ENCODE peak calls at places on chromosomes 3 and 15, in six cellular contexts. F is psoas muscle, V is tibial artery, W is colonic mucosa, T is ovary, X is prostate gland. M is an unnamed sample. For H3K4me1, the result is how much of the 10 kb centered on the place peaks cover.

GRCh38 chr15:56866798-56867197 is 51.6 kb upstream of the TCF12 start:
- DNase-seq in F (no peak), V (no peak), W (no peak), T (no peak), X (no peak), M (no peak)

GRCh38 chr3:53254810-53255359 is 937 bp downstream of the TKT start:
- DNase-seq in F (peak), V (peak), W (peak), T (peak), X (peak), M (peak)

GRCh38 chr3:39126532-39127071 is 19.1 kb downstream of the TTC21A start:
- DNase-seq in F (no peak), V (no peak), W (peak), T (no peak), X (no peak), M (no peak)

GRCh38 chr3:119783883-119784282 is 2.0 kb downstream of the NR1I2 start:
- DNase-seq in F (no peak), V (no peak), W (no peak), T (no peak), X (no peak), M (peak)

GRCh38 chr15:74725845-74726773 is 781 bp upstream of the CYP1A1 start:
- DNase-seq in F (peak), V (peak), W (peak), T (peak), X (no peak), M (peak)

GRCh38 chr3:196400331-196400730 is 31.9 kb downstream of the UBXN7 start:
- DNase-seq in F (no peak), V (no peak), W (peak), T (no peak), X (no peak), M (no peak)

GRCh38 chr3:143627336-143627735 is 220.9 kb downstream of the SLC9A9 start:
- DNase-seq in F (no peak), V (no peak), W (no peak), T (no peak), X (no peak), M (no peak)

GRCh38 chr15:90716317-90716975 is 700 bp upstream of the BLM start:
- DNase-seq in F (no peak), V (no peak), W (no peak), T (no peak), X (no peak), M (no peak)

GRCh38 chr15:31235298-31236183 is 91.1 kb upstream of the KLF13 start:
- DNase-seq in F (no peak), V (no peak), W (no peak), T (peak), X (no peak), M (peak)

GRCh38 chr3:123733805-123734526 is 149.1 kb upstream of the HACD2 start:
- DNase-seq in F (no peak), V (no peak), W (no peak), T (no peak), X (no peak), M (no peak)

GRCh38 chr3:10286596-10287295 is 6.0 kb downstream of the GHRL start:
- DNase-seq in F (no peak), V (peak), W (no peak), T (no peak), X (peak), M (no peak)

GRCh38 chr3:53171827-53172505 is 11.0 kb downstream of the PRKCD start:
- DNase-seq in F (no peak), V (no peak), W (no peak), T (no peak), X (no peak), M (no peak)

GRCh38 chr3:37693791-37694194 is 167.9 kb upstream of the CTDSPL start:
- DNase-seq in F (no peak), V (no peak), W (no peak), T (no peak), X (no peak), M (no peak)

GRCh38 chr3:29137601-29138000 is 143.3 kb upstream of the RBMS3 start:
- DNase-seq in F (no peak), V (no peak), W (no peak), T (no peak), X (no peak), M (no peak)

GRCh38 chr3:126758019-126758418 is 54.0 kb downstream of the CHCHD6 start:
- DNase-seq in F (no peak), V (no peak), W (no peak), T (no peak), X (no peak), M (no peak)

GRCh38 chr15:75104804-75105557 is 81.6 kb downstream of the PPCDC start:
- DNase-seq in F (no peak), V (peak), W (peak), T (no peak), X (no peak), M (no peak)

GRCh38 chr15:40930430-40931299 is 1.5 kb downstream of the DLL4 start:
- DNase-seq in F (peak), V (no peak), W (peak), T (no peak), X (no peak), M (no peak)

GRCh38 chr3:68057637-68058320 is 403.4 kb upstream of the SUCLG2 start:
- DNase-seq in F (no peak), V (no peak), W (no peak), T (no peak), X (no peak), M (no peak)

GRCh38 chr3:141738636-141739363 is 702 bp downstream of the RNF7 start:
- DNase-seq in F (no peak), V (no peak), W (peak), T (no peak), X (peak), M (no peak)

GRCh38 chr15:29072444-29072843 is 186.7 kb downstream of the APBA2 start:
- DNase-seq in F (no peak), V (no peak), W (no peak), T (no peak), X (no peak), M (no peak)

GRCh38 chr3:101902041-101902440 is 52.7 kb downstream of the NFKBIZ start:
- DNase-seq in F (no peak), V (no peak), W (no peak), T (no peak), X (no peak), M (no peak)

GRCh38 chr3:79724206-79724605 is 43.6 kb downstream of the ROBO1 start:
- DNase-seq in F (no peak), V (no peak), W (no peak), T (no peak), X (no peak), M (no peak)

GRCh38 chr3:101521251-101521701 is 8.3 kb upstream of the SENP7 start:
- DNase-seq in F (no peak), V (no peak), W (no peak), T (no peak), X (no peak), M (no peak)

GRCh38 chr3:56620371-56620770 is 62.7 kb downstream of the TASOR start:
- DNase-seq in F (no peak), V (no peak), W (no peak), T (no peak), X (no peak), M (no peak)

GRCh38 chr3:127808197-127808596 is 14.1 kb downstream of the MGLL start:
- DNase-seq in F (no peak), V (no peak), W (no peak), T (no peak), X (no peak), M (no peak)

GRCh38 chr3:124562769-124563168 is 167.5 kb upstream of the UMPS start:
- DNase-seq in F (no peak), V (no peak), W (no peak), T (no peak), X (no peak), M (no peak)

GRCh38 chr15:89936051-89936792 is 23.5 kb upstream of the ARPIN start:
- DNase-seq in F (no peak), V (no peak), W (no peak), T (no peak), X (no peak), M (no peak)

GRCh38 chr15:64683378-64683777 is 92.0 kb downstream of the RBPMS2 start:
- DNase-seq in F (no peak), V (no peak), W (no peak), T (no peak), X (no peak), M (no peak)

DNA sequence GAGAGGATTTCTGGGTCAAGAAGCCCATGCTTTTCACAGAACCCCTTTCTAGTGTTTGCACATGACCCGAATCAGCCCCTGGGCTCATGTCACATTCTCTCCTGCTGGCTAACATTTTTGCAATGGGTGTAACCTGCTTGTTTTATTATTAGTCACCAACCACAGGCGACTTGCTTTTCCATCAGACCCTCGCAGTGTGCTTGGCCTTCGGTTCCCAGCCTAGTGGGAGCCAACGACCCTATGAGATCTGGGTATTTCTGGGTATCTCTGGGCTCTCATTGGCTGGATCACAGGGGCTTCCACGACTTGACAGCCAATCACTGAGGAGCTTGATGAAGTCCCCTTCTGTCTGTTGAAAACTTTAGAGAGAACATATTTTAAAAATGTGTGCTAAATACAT is 11.0 kb upstream of the FBLN2 start:
- DNase-seq in F (peak), V (peak), W (no peak), T (no peak), X (no peak), M (no peak)
- H3K4me1 ChIP-seq in F (under half), V (under half), W (under half), T (under half), X (under half), M (under half)

DNA sequence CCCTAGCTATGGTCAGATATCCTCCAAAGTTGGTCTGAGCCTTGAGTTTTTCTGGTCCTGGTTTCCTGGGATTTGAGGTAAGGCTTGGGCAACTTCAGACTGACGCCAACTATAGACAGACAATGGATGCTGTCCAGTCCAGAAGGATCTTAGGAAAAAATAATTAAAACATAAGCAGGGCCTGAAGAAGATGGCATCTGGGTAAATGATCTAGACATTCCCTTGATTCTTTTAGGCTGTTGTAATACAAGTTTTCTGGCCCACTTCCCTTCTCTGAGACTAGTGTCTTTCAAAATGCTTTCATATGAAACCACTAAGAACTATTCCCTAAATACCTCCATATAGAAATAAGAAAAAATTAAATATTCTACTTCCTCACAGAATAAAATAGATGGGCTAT is 47.6 kb upstream of the PLXND1 start:
- DNase-seq in F (no peak), V (no peak), W (no peak), T (no peak), X (no peak), M (no peak)
- H3K27ac ChIP-seq in F (peak), V (no peak), W (no peak), T (no peak), X (no peak), M (no peak)

DNA sequence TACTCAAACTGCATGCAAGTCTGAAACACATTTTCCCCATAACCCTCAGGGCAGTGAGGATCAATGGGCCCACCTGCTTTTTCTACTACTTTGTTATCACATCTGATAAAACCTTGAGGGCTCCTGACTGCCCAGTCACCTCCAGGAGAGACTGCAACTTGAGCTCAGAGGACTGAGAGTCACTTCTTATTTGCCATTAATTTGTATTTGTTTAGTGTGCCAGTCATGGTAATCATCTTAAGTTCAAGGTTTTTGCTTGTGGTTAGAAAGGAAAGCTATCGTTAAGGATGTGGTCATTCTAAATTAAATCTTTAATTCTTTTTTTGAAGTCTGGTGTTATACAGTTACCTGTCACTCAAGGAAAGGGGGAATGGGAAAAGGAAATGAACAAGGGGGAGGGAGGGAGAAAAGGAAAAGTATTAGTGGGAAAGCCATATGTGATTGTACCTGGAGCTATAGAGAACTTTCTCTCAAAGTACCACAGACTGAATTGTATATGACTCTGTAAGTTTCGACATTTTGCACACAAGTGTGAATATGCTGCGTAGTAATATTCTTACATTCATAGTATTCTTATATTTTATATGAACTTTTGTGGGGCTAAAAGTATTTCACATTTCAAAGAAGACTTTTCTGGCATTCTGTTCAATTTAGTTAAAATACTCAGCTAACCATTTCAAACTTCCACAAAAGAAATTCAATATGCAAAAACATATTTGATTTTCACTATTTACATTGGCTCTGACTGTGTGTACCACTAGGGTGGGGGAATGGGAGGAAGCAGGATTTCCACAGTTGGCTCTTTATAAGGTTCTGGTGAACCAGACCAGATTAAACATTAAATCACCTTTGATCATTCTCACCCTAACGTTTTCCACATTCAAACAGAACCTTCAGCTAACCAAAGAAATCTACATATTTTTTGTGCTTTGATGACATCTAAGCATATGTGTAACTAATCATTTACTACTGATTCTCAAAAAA is 166.5 kb upstream of the ATP11B start:
- DNase-seq in F (no peak), V (no peak), W (no peak), T (no peak), X (no peak), M (no peak)
- TF ChIP-seq CTCF in F (no peak), V (no peak), W (no peak), T (no peak), X (no peak), M (no peak)

GRCh38 chr15:96267463-96267862 is 63.0 kb upstream of the NR2F2 start:
- DNase-seq in F (no peak), V (no peak), W (no peak), T (no peak), X (no peak), M (no peak)
- H3K4me1 ChIP-seq in F (under half), V (under half), W (under half), T (under half), X (under half), M (under half)

DNA sequence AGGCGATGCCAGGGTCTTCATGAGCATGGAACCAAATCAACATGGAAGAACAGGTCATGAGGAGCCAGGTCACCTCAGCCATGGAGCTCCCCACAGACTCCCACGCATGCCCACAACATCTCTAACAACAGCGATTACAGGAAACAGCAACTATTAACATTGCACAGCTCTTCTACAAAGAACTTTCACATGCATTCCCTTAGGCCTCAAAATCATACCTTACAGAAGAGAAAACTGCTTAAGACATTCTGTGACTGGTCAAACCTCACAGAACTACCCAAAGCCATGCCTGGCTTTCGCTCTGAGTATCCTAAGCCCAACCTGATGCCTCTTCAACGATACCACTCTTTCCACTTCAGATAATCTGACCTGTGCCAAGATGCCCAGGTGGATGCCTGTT is 117.8 kb downstream of the OXNAD1 start:
- DNase-seq in F (no peak), V (no peak), W (no peak), T (no peak), X (no peak), M (no peak)
- H3K27ac ChIP-seq in F (no peak), V (no peak), W (no peak), T (no peak), X (no peak), M (no peak)

DNA sequence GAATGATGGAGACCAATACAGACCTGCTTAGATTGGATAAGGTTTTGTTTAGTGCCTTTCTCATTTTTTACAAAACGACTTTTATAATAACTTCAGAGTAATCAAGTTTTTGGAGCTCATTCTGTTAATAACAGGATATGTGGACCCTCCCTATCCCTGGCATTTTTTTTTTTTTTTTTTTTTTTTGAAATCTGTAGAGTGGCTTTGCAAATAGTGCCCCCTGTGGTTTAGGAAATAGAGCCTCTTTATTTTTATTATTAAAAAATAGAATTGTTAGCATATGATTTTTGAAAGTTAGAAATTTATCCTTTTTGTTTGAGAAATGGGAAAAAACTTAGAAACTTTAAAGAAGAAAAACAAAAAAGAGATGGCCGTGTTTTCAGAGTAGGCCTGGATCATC is 11.4 kb downstream of the SKIL start:
- DNase-seq in F (no peak), V (no peak), W (no peak), T (no peak), X (no peak), M (no peak)
- TF ChIP-seq CTCF in F (no peak), V (no peak), W (no peak), T (no peak), X (no peak), M (peak)

DNA sequence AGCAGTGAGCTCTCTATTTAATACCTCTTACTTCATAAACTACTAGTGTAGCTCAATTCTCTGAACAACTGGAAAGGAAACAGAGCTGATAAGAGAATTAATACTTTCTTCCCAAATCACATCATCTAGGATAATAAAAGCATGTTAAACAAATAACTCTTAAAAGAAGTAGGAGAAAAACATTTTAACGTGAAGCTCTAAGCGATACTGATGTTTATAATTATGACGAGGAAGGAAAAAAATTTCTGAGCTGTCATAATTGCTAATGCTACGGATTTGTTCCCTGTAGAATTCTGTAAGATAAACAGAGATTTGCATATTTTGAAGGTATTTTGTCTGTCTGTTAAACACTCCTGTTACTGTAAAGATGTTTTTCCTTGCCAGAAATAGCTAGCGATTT is 358.2 kb downstream of the FOXP1 start:
- DNase-seq in F (no peak), V (no peak), W (no peak), T (no peak), X (no peak), M (no peak)
- H3K4me1 ChIP-seq in F (under half), V (under half), W (under half), T (under half), X (under half), M (under half)

M was measured in right lobe of liver.